ENCODE peak calls at places on chromosomes 3 and 15, in nine cellular contexts. C, S, Z, W, F, U, A, L and O are unnamed samples. For H3K9me3, the result is how much of the 10 kb centered on the place peaks cover.

GRCh38 chr3:1717524-1717923 is 381.1 kb upstream of the CNTN4 start:
- DNase-seq in C (no peak), S (no peak), Z (no peak), W (no peak), F (no peak), U (no peak), A (no peak), L (no peak), O (no peak)

GRCh38 chr3:11244131-11244677 is 28.0 kb upstream of the ATG7 start:
- DNase-seq in C (no peak), S (no peak), Z (no peak), W (no peak), F (no peak), U (peak), A (no peak), L (no peak), O (no peak)

GRCh38 chr3:65537109-65537508 is 501.6 kb downstream of the MAGI1 start:
- DNase-seq in C (no peak), S (no peak), Z (no peak), W (no peak), F (no peak), U (no peak), A (no peak), L (no peak), O (no peak)

GRCh38 chr3:126659915-126660886 is 5.3 kb upstream of the TXNRD3 start:
- DNase-seq in C (peak), S (no peak), Z (no peak), W (no peak), F (no peak), U (no peak), A (no peak), L (no peak), O (no peak)

GRCh38 chr3:111999924-112000835 is 1.5 kb downstream of the TAGLN3 start:
- DNase-seq in C (peak), S (no peak), Z (no peak), W (no peak), F (no peak), U (no peak), A (no peak), L (no peak), O (no peak)

GRCh38 chr3:25033407-25034029 is 394.5 kb upstream of the RARB start:
- DNase-seq in C (no peak), S (no peak), Z (peak), W (peak), F (no peak), U (peak), A (no peak), L (no peak), O (peak)

GRCh38 chr3:71753716-71754609 is at the start of gene GPR27:
- DNase-seq in C (no peak), S (no peak), Z (peak), W (peak), F (peak), U (peak), A (no peak), L (peak), O (no peak)

GRCh38 chr3:28244471-28244870 is 3.1 kb downstream of the CMC1 start:
- DNase-seq in C (no peak), S (no peak), Z (peak), W (no peak), F (peak), U (no peak), A (peak), L (no peak), O (no peak)

GRCh38 chr3:150970665-150971327 is 1.7 kb downstream of the CLRN1 start:
- DNase-seq in C (no peak), S (no peak), Z (no peak), W (no peak), F (no peak), U (peak), A (no peak), L (no peak), O (no peak)

GRCh38 chr15:86403914-86404583 is 324.4 kb downstream of the AGBL1 start:
- DNase-seq in C (no peak), S (no peak), Z (no peak), W (no peak), F (no peak), U (no peak), A (no peak), L (no peak), O (no peak)
- H3K9me3 ChIP-seq in C (under half), S (under half), Z (under half), W (under half), F (under half), U (under half), A (under half), L (under half), O (under half)

GRCh38 chr15:83153288-83153687 is 45.8 kb downstream of the TM6SF1 start:
- DNase-seq in C (no peak), S (no peak), Z (no peak), W (no peak), F (no peak), U (no peak), A (no peak), L (no peak), O (no peak)
- H3K27ac ChIP-seq in C (no peak), S (no peak), Z (no peak), W (no peak), F (no peak), U (no peak), A (no peak), L (no peak), O (no peak)

GRCh38 chr3:188698436-188698835 is 473.3 kb upstream of the TPRG1 start:
- DNase-seq in C (no peak), S (no peak), Z (no peak), W (no peak), F (no peak), U (no peak), A (no peak), L (no peak), O (no peak)
- H3K4me3 ChIP-seq in C (no peak), S (no peak), Z (no peak), W (no peak), F (no peak), U (no peak), A (no peak), L (no peak), O (no peak)

DNA sequence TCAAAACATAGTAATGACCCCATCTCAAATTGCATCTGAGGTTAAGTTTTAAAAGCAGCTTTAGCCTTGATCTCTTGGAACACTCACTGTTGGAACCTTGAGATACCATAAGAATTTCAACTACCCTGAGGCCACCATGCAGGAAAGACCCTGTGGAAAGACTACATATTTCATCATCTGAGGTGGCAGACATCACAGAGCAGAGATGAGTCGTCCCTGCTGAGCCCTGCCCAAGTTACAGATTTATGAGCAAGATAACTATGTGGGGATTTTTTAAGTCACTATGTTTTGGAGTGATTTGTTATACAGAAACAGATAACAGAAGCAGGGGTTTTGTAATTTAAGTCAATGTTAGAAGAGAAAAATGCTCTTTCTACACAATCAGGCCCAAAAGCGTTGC is 168.4 kb downstream of the STAC start:
- DNase-seq in C (no peak), S (no peak), Z (no peak), W (no peak), F (no peak), U (no peak), A (no peak), L (no peak), O (no peak)
- H3K9me3 ChIP-seq in C (under half), S (under half), Z (under half), W (under half), F (under half), U (under half), A (under half), L (under half), O (under half)